ENCODE peak calls at places on chromosomes 2 and 18, in seven cellular contexts. J is OCI-LY7, X is body of pancreas, U is esophagus squamous epithelium, S is esophagus muscularis mucosa, I is astrocyte, O is spleen. Q is an unnamed sample. For H3K36me3, the result is how much of the 10 kb centered on the place peaks cover.

GRCh38 chr2:239636808-239637207 is 236.0 kb upstream of the HDAC4 start:
- DNase-seq in S (no peak), I (peak), U (no peak), J (no peak), O (no peak), X (no peak), Q (no peak)

GRCh38 chr18:74412106-74412880 is 44.8 kb downstream of the DIPK1C start:
- DNase-seq in U (no peak), J (no peak), S (no peak), O (no peak), I (no peak), X (no peak), Q (no peak)

GRCh38 chr18:59639821-59640220 is 57.4 kb downstream of the CCBE1 start:
- DNase-seq in X (no peak), I (no peak), O (no peak), J (no peak), S (no peak), U (no peak), Q (no peak)

GRCh38 chr2:126634273-126634861 is 21.6 kb upstream of the GYPC start:
- DNase-seq in J (peak), I (no peak), O (no peak), X (no peak), S (peak), U (no peak), Q (no peak)

GRCh38 chr2:241981076-241981700 is 111.7 kb downstream of the RTP5 start:
- DNase-seq in I (no peak), J (no peak), X (no peak), S (no peak), O (peak), U (no peak), Q (no peak)

GRCh38 chr2:106839849-106840595 is 45.9 kb downstream of the ST6GAL2 start:
- DNase-seq in U (no peak), J (no peak), S (peak), I (no peak), O (no peak), X (peak), Q (no peak)

GRCh38 chr2:98903064-98903355 is 33.0 kb downstream of the CRACDL start:
- DNase-seq in O (no peak), I (no peak), J (no peak), X (no peak), U (no peak), S (peak), Q (no peak)

GRCh38 chr2:237597680-237598145 is 7.2 kb upstream of the RAB17 start:
- DNase-seq in X (no peak), S (no peak), O (no peak), U (no peak), J (no peak), I (no peak), Q (no peak)

GRCh38 chr2:222904557-222905258 is 43.9 kb downstream of the ACSL3 start:
- DNase-seq in O (no peak), U (no peak), S (no peak), X (no peak), J (no peak), I (peak), Q (no peak)

GRCh38 chr2:168192839-168193616 is 54.4 kb downstream of the STK39 start:
- DNase-seq in X (no peak), S (no peak), U (no peak), O (no peak), I (no peak), J (peak), Q (no peak)

GRCh38 chr2:17591846-17592245 is 51.4 kb downstream of the VSNL1 start:
- DNase-seq in U (no peak), X (no peak), I (no peak), S (peak), O (no peak), J (no peak), Q (no peak)

GRCh38 chr2:171057575-171057974 is 103.1 kb downstream of the TLK1 start:
- DNase-seq in S (no peak), O (no peak), J (no peak), I (no peak), X (no peak), U (no peak), Q (no peak)
- H3K36me3 ChIP-seq in S (under half), O (half or more), J (half or more), I (under half), X (under half), U (under half), Q (under half)

GRCh38 chr18:12373032-12373770 is 3.8 kb downstream of the AFG3L2 start:
- DNase-seq in J (no peak), U (no peak), I (peak), O (no peak), X (peak), S (no peak), Q (no peak)
- H3K36me3 ChIP-seq in J (half or more), U (under half), I (under half), O (under half), X (under half), S (under half), Q (under half)

GRCh38 chr2:135097532-135098231 is 45.6 kb downstream of the RAB3GAP1 start:
- DNase-seq in O (no peak), I (no peak), X (no peak), U (no peak), S (no peak), J (no peak), Q (no peak)
- H3K36me3 ChIP-seq in O (half or more), I (under half), X (under half), U (under half), S (under half), J (half or more), Q (under half)

GRCh38 chr2:217832987-217833386 is 169.8 kb downstream of the TNS1 start:
- DNase-seq in I (no peak), O (no peak), S (no peak), U (no peak), X (no peak), J (no peak), Q (no peak)
- H3K36me3 ChIP-seq in I (half or more), O (half or more), S (half or more), U (under half), X (under half), J (under half), Q (under half)

DNA sequence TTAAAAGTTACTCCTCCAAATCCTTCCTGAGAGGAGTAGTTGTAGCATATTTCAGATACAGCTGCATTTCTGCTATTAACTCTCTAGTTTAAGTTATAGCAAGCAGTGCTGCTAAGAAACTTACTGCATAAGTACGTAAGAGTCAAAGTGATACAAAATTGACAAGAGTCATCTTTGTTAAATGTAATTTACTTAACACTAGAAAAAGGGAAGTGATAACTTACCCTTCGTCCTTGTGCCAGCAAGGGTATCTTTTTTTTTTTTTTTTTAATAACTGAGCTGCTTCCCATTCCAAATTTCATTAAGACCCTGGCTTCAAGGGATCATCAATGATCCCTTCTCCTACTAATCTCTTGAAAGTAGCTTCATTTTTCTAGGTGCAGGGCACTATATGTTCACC is 493.0 kb downstream of the PLCL1 start:
- DNase-seq in I (no peak), O (no peak), J (no peak), S (no peak), X (no peak), U (no peak), Q (no peak)
- H3K36me3 ChIP-seq in I (under half), O (under half), J (under half), S (under half), X (under half), U (under half), Q (under half)

DNA sequence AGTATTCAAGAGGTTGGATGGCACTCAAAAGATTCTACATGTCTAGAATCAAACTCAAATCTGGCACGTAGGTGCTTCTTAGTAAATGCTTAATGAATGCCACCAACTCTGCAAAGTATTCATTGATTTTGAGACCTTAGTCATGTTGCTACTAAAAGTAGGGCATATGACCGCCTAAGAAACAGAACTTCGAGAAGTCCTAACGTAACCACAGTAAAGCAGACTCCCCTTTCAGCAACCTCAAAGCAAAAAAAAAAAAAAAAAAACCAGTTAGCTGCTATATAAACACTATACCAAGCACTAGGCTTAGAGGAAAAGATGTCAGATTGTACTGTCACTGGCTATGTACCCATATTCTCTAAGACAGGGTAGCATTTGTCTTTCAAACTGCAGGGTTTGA is 33.9 kb downstream of the PTCD3 start:
- DNase-seq in U (no peak), J (no peak), I (no peak), S (no peak), O (no peak), X (no peak), Q (no peak)
- H3K36me3 ChIP-seq in U (under half), J (half or more), I (half or more), S (half or more), O (half or more), X (under half), Q (under half)

DNA sequence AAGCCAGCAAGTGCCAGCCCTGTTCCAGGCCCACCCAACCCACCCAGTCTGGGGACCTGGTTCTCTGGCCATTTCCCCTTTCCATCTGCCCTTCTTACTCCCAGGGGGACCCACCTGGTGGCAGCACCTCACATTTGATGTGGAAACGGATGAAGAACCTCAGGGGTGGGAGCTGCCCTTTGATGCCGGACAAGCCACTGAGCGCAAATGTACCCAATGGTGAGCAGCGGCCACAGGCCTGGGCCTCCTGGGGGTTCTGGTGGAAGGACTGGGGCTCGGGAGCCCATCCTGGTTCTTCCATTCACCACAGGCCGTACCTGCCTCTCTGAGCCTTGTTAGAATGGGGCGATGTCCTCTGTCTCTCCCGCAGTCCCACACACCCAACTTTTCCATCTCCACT is 84.7 kb downstream of the EPAS1 start:
- DNase-seq in X (no peak), I (no peak), S (no peak), O (no peak), J (no peak), U (no peak), Q (no peak)
- H3K36me3 ChIP-seq in X (under half), I (under half), S (half or more), O (half or more), J (under half), U (under half), Q (under half)

GRCh38 chr18:26088482-26088881 is 1.9 kb downstream of the SS18 start:
- DNase-seq in S (no peak), X (no peak), J (peak), O (no peak), U (no peak), I (peak), Q (no peak)

GRCh38 chr18:26086959-26087358 is 3.5 kb downstream of the SS18 start:
- DNase-seq in J (peak), S (no peak), O (no peak), X (no peak), U (no peak), I (no peak), Q (no peak)

GRCh38 chr18:26085056-26085455 is 5.4 kb downstream of the SS18 start:
- DNase-seq in U (no peak), O (no peak), I (no peak), J (no peak), X (no peak), S (no peak), Q (no peak)

GRCh38 chr18:26082475-26082874 is 7.9 kb downstream of the SS18 start:
- DNase-seq in J (no peak), S (no peak), O (no peak), I (peak), U (no peak), X (no peak), Q (no peak)

DNA sequence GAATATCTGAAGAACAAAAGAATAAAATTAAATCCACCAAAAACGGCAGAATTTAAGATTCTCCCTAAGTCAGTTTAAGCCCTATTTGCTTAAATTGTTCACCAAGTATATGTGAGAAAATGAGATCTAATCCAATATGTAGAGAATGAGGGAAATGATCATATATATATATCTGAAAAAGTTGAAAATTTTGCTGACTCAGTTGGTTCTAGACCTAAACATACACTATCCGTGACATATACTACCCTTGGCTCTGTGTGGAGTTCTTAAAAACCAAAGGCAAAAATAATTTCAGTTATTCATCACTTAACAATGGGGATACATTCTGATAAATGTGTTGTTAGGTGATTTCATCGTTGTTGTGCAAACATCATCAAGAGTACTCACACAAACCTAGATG is 7.3 kb downstream of the SS18 start:
- DNase-seq in I (no peak), S (no peak), X (no peak), J (no peak), U (no peak), O (no peak), Q (no peak)
- H3K36me3 ChIP-seq in I (under half), S (under half), X (under half), J (half or more), U (under half), O (half or more), Q (under half)